ENCODE peak calls at places on chromosomes 13 and 19, in seven cellular contexts. Z is HCT116, B is GM12878, W is K562, C is SK-N-SH, V is H1, R is HepG2. U is an unnamed sample.

GRCh38 chr13:92103673-92104296 is 705.4 kb downstream of the GPC5 start:
- DNase-seq in Z (no peak), B (no peak), W (no peak), C (no peak), V (no peak), R (no peak), U (peak; percentile 48)

GRCh38 chr19:2215281-2215751 is 20.8 kb downstream of the PLEKHJ1 start:
- DNase-seq in Z (no peak), B (no peak), W (no peak), C (no peak), V (no peak), R (no peak), U (no peak)

GRCh38 chr13:74077847-74078246 is 56.4 kb downstream of the KLF12 start:
- DNase-seq in Z (no peak), B (no peak), W (no peak), C (no peak), V (no peak), R (no peak), U (no peak)

GRCh38 chr13:83845121-83845520 is 37.2 kb downstream of the SLITRK1 start:
- DNase-seq in Z (no peak), B (no peak), W (no peak), C (no peak), V (no peak), R (no peak), U (no peak)

GRCh38 chr13:23701646-23702045 is 131.4 kb downstream of the TNFRSF19 start:
- DNase-seq in Z (no peak), B (no peak), W (no peak), C (no peak), V (no peak), R (no peak), U (no peak)

GRCh38 chr19:3695124-3695733 is 5.0 kb downstream of the PIP5K1C start:
- DNase-seq in Z (no peak), B (no peak), W (no peak), C (no peak), V (no peak), R (no peak), U (no peak)

GRCh38 chr13:100176781-100177389 is 88.0 kb downstream of the PCCA start:
- DNase-seq in Z (no peak), B (no peak), W (no peak), C (peak; percentile 22), V (no peak), R (no peak), U (no peak)

GRCh38 chr13:106099765-106100164 is 435.7 kb downstream of the EFNB2 start:
- DNase-seq in Z (no peak), B (no peak), W (no peak), C (no peak), V (no peak), R (no peak), U (no peak)

GRCh38 chr13:39510296-39510695 is 92.7 kb downstream of the LHFPL6 start:
- DNase-seq in Z (no peak), B (peak; percentile 17), W (no peak), C (no peak), V (no peak), R (no peak), U (peak; percentile 81)

GRCh38 chr19:38183227-38183914 is 40.7 kb downstream of the DPF1 start:
- DNase-seq in Z (no peak), B (no peak), W (peak; percentile 87), C (no peak), V (peak; percentile 93), R (no peak), U (no peak)

GRCh38 chr13:20969182-20969581 is 66.6 kb upstream of the XPO4 start:
- DNase-seq in Z (peak; percentile 28), B (peak; percentile 15), W (no peak), C (no peak), V (no peak), R (no peak), U (no peak)

GRCh38 chr19:55441692-55442321 is 1.3 kb downstream of the SHISA7 start:
- DNase-seq in Z (no peak), B (no peak), W (peak; percentile 80), C (no peak), V (peak; percentile 92), R (no peak), U (no peak)

GRCh38 chr13:111399776-111400505 is 79.5 kb downstream of the TEX29 start:
- DNase-seq in Z (no peak), B (no peak), W (no peak), C (no peak), V (no peak), R (no peak), U (no peak)

GRCh38 chr19:57769345-57770131 is at the start of gene ZNF586:
- DNase-seq in Z (peak; percentile 63), B (peak; percentile 72), W (peak; percentile 92), C (peak; percentile 87), V (peak; percentile 89), R (no peak), U (peak; percentile 89)

GRCh38 chr19:34838753-34839431 is 65.9 kb upstream of the ZNF599 start:
- DNase-seq in Z (no peak), B (no peak), W (no peak), C (no peak), V (peak; percentile 87), R (peak; percentile 24), U (no peak)

GRCh38 chr13:22748866-22749586 is 431.8 kb upstream of the SGCG start:
- DNase-seq in Z (no peak), B (no peak), W (no peak), C (no peak), V (no peak), R (no peak), U (no peak)

GRCh38 chr19:27736225-27736624 is 1476.7 kb downstream of the UQCRFS1 start:
- DNase-seq in Z (no peak), B (no peak), W (no peak), C (no peak), V (no peak), R (no peak), U (no peak)

GRCh38 chr13:41496420-41497234 is 39.3 kb downstream of the RGCC start:
- DNase-seq in Z (no peak), B (no peak), W (no peak), C (no peak), V (no peak), R (no peak), U (peak; percentile 2)
- TF ChIP-seq JUND in Z (no peak), B (no peak), W (no peak), C (no peak), V (no peak), R (no peak), U (no peak)

DNA sequence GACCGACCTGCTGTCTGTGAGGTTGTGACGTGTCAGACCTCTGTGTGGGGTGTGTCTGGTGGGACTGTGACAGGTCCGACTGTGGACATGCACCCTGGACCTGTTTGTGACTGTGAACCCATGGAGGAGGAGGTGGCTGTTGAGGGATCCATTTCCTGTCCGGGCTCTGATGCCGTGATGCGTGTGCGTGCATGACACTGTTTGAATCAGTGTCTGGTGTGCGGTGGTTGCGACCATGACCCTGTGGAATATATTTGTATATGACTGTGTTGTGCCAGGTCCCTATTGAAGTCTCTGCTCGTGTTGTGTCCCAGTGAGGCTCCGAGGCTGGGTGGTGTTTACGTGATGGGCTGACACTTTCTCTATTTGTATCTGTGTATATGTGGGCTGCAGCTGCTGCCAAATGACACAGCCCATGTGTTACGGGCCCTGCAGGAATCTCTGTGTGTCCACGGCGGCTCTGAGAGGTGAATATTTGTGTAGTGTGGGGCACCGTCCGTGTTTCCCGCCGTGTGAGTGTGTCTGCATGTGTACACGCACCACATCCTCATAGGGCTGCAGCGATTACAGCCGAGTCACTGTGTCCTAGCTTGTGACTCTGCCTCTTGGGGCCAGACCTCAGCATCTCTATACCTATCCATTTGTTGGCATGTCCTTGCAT is 18.3 kb downstream of the CCDC97 start:
- DNase-seq in Z (no peak), B (no peak), W (no peak), C (no peak), V (no peak), R (no peak), U (no peak)
- TF ChIP-seq JUND in Z (no peak), B (no peak), W (no peak), C (no peak), V (no peak), R (no peak), U (no peak)

GRCh38 chr19:48547722-48548121 is 4.2 kb upstream of the SULT2B1 start:
- DNase-seq in Z (no peak), B (no peak), W (no peak), C (no peak), V (no peak), R (no peak), U (no peak)
- TF ChIP-seq JUND in Z (no peak), B (no peak), W (no peak), C (no peak), V (no peak), R (no peak), U (no peak)

DNA sequence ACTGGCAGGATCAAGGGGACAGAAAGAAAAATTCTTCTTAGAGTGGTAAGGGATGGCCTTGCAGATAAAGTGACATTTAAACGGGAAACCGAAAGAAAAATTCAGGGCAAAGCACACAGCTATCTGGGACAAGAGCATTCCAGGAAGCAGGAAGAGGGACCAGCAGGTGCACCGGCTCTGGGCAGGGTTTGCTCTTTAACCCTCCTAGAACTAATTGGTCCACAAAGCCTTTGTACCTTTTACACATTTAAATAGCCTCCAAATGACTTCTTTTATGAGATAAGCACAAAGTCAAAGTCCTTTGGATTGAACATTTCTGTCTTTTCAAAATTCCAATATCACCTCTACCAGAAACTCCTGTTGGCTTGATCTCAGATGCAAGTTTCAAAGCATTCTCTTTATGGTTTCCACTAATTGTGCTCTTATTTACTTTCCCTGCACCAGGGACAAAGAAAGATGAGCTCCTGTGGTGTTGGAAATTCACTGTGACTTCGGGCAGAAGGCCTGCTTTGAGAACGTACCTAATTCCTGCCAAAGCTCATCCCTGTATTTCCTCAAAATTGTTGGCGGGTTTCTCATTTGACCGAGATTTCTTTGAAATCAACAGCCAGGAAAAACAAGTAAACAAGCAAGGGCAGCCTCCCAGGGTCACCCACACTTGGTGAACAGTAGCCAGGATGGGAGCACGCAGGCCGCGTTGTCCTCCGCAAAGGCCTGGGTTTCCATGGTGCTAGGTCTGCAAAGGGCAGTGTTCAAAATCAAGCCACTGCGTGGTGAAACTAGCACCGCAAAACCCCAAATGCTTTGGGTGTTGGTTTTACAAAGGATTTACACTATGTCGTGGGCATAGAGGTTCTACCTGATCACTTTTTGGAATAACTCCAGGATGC is 98.6 kb downstream of the IRS2 start:
- DNase-seq in Z (no peak), B (no peak), W (no peak), C (no peak), V (no peak), R (no peak), U (no peak)
- TF ChIP-seq JUND in Z (no peak), B (no peak), W (no peak), C (no peak), V (no peak), R (no peak), U (no peak)

U was measured in T47D.